ENCODE peak calls at places on chromosomes 11 and 22, in nine cellular contexts. L is mucosa of descending colon; X is AG09309; C is heart left ventricle; S is brain microvascular endothelial cell; K is lung; A is activated CD8-positive, alpha-beta T cell treated with anti-CD3 and anti-CD28 coated beads for 36 hours; Q is lower leg skin; F is endothelial cell. E is an unnamed sample.
A peak's percentile ranks its signal among the peaks of the same experiment; 100 is the strongest.

GRCh38 chr11:134069426-134069921 is 602 bp downstream of the JAM3 start:
- DNase-seq in L (no peak), X (no peak), C (peak; percentile 55), S (peak; percentile 9), K (no peak), A (no peak), Q (no peak), F (no peak), E (no peak)

GRCh38 chr11:125170406-125171031 is 6.0 kb downstream of the PKNOX2 start:
- DNase-seq in L (no peak), X (no peak), C (peak; percentile 70), S (peak; percentile 87), K (no peak), A (no peak), Q (no peak), F (no peak), E (no peak)

GRCh38 chr11:87355614-87356013 is 317.9 kb downstream of the TMEM135 start:
- DNase-seq in L (no peak), X (no peak), C (no peak), S (no peak), K (no peak), A (no peak), Q (no peak), F (no peak), E (no peak)

GRCh38 chr11:73265278-73265810 is 6.8 kb upstream of the P2RY6 start:
- DNase-seq in L (peak; percentile 17), X (no peak), C (peak; percentile 4), S (no peak), K (no peak), A (no peak), Q (no peak), F (no peak), E (no peak)

GRCh38 chr11:112735470-112735869 is 225.8 kb upstream of the NCAM1 start:
- DNase-seq in L (no peak), X (no peak), C (no peak), S (no peak), K (no peak), A (no peak), Q (no peak), F (no peak), E (no peak)

GRCh38 chr11:59901306-59901705 is 22.7 kb downstream of the OOSP3 start:
- DNase-seq in L (no peak), X (no peak), C (no peak), S (peak; percentile 95), K (no peak), A (no peak), Q (peak; percentile 20), F (peak; percentile 38), E (no peak)

GRCh38 chr11:36702330-36703054 is 104.5 kb upstream of the RAG2 start:
- DNase-seq in L (no peak), X (peak; percentile 28), C (no peak), S (peak; percentile 50), K (peak; percentile 30), A (peak; percentile 19), Q (no peak), F (peak; percentile 44), E (no peak)

GRCh38 chr22:37910863-37911262 is 4.8 kb downstream of the MICALL1 start:
- DNase-seq in L (no peak), X (no peak), C (no peak), S (no peak), K (no peak), A (no peak), Q (no peak), F (no peak), E (no peak)

GRCh38 chr11:61609970-61610347 is 29.1 kb upstream of the SYT7 start:
- DNase-seq in L (no peak), X (no peak), C (no peak), S (no peak), K (no peak), A (no peak), Q (no peak), F (no peak), E (no peak)

DNA sequence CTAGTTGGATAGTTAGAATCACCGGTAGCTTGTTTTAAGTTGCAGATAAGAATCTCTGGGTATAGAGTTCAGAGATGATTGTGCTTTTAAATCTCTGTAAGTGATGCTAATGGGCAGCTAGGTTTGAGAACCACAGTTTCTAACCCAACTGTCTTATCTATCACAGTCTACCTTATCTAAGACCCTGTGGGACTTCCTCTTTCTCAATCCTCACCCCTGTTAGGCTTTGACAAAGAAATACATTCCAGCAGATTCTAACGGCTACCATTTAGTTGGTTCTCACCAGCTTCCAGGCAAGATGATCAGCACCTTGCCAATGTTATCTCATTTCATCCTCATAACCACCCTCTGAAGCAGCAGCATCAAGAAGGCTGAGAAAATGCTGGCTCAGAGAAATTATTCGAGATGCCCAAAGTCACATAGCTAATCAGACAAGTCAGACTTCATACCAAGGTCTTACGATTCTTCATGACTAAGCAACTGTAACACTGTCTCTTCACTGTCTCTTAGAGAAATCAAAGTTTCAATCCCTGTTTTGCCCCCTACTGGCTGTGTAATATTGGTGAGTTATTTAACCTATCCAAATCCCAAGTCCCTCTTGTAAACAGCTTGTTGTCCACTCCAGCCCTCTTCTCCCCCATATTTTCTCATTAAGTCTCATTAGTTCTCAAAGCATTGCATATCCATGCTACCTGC is 192.4 kb upstream of the API5 start:
- DNase-seq in L (no peak), X (no peak), C (no peak), S (no peak), K (no peak), A (no peak), Q (no peak), F (no peak), E (no peak)
- TF ChIP-seq CTCF in L (no peak), X (no peak), C (no peak), S (no peak), K (no peak), A (no peak), Q (no peak), F (no peak), E (peak; percentile 26)

GRCh38 chr11:120880791-120881190 is 143.1 kb upstream of the TBCEL start:
- DNase-seq in L (no peak), X (no peak), C (no peak), S (no peak), K (no peak), A (no peak), Q (no peak), F (no peak), E (no peak)

GRCh38 chr11:120878781-120879180 is 145.1 kb upstream of the TBCEL start:
- DNase-seq in L (no peak), X (no peak), C (no peak), S (no peak), K (no peak), A (no peak), Q (no peak), F (no peak), E (no peak)

GRCh38 chr11:120875986-120876385 is 147.9 kb upstream of the TBCEL start:
- DNase-seq in L (no peak), X (no peak), C (no peak), S (no peak), K (no peak), A (no peak), Q (no peak), F (no peak), E (no peak)

GRCh38 chr11:120881591-120881990 is 142.3 kb upstream of the TBCEL start:
- DNase-seq in L (no peak), X (no peak), C (no peak), S (no peak), K (no peak), A (no peak), Q (no peak), F (no peak), E (no peak)

DNA sequence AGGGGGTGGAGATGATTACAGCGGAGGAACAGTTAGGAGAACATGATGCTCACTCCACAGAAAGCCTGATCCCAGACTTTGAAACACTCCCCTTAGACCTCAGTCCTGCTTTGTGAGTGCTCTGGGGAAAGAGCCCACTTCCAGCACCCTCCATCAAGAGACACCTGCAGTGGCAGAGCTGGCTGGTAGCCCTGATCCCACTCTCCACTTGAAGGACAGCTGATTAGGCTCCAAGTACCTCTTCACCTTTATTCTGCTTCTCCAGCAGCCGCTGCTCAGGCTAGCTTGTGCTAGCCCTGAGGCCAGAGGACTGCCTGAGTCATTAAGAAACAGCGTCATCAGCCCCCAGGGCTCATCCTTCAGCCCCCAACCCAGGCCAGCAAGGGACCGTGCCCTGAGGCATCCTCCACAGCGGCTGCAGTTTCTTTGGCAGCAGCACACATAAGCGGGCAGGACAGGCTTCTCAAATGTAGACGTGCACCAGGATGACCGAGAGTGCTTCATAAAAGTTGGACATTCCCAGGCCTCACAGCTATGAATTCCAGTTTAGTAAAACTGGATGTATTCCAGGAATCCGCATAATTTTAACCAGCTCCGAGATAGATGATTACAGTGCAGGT is 146.0 kb upstream of the TBCEL start:
- DNase-seq in L (no peak), X (no peak), C (no peak), S (no peak), K (no peak), A (no peak), Q (no peak), F (no peak), E (no peak)
- TF ChIP-seq CTCF in L (no peak), X (no peak), C (no peak), S (no peak), K (no peak), A (no peak), Q (no peak), F (no peak), E (no peak)

GRCh38 chr22:17235149-17235655 is 16.0 kb upstream of the ADA2 start:
- DNase-seq in L (no peak), X (no peak), C (no peak), S (no peak), K (no peak), A (no peak), Q (no peak), F (no peak), E (no peak)

GRCh38 chr22:17235861-17236260 is 16.6 kb upstream of the ADA2 start:
- DNase-seq in L (no peak), X (no peak), C (no peak), S (no peak), K (no peak), A (no peak), Q (no peak), F (no peak), E (no peak)

GRCh38 chr22:17232406-17232805 is 13.2 kb upstream of the ADA2 start:
- DNase-seq in L (peak; percentile 27), X (no peak), C (no peak), S (no peak), K (no peak), A (no peak), Q (no peak), F (no peak), E (no peak)

GRCh38 chr22:17233348-17234043 is 14.3 kb upstream of the ADA2 start:
- DNase-seq in L (no peak), X (no peak), C (no peak), S (no peak), K (no peak), A (no peak), Q (no peak), F (no peak), E (no peak)

GRCh38 chr22:17234144-17234623 is 14.9 kb upstream of the ADA2 start:
- DNase-seq in L (no peak), X (no peak), C (no peak), S (no peak), K (no peak), A (no peak), Q (no peak), F (peak; percentile 50), E (no peak)
- TF ChIP-seq CTCF in L (no peak), X (no peak), C (no peak), S (no peak), K (no peak), A (no peak), Q (no peak), F (peak; percentile 37), E (peak; percentile 47)

GRCh38 chr11:127059286-127060200 is 59.0 kb upstream of the KIRREL3 start:
- DNase-seq in L (no peak), X (no peak), C (no peak), S (no peak), K (no peak), A (no peak), Q (no peak), F (no peak), E (peak; percentile 25)
- TF ChIP-seq CTCF in L (no peak), X (no peak), C (no peak), S (no peak), K (no peak), A (no peak), Q (no peak), F (no peak), E (no peak)

E was measured in type B pancreatic cell.